ENCODE peak calls at places on chromosomes 4 and X, in nine cellular contexts. One of them, this sample, is unnamed.

GRCh38 chr4:146632770-146633470 is 5.8 kb upstream of the POU4F2 start:
- DNase-seq in H9: no peak
- DNase-seq in activated T-cell treated with anti-CD3 and anti-CD28 coated beads, Interleukin-2, amount 50 U/mL, for 72 hours: no peak
- DNase-seq in ovary: no peak
- DNase-seq in lung: no peak
- DNase-seq in IMR-90: no peak
- DNase-seq in NCI-H2081: no peak
- DNase-seq in iris pigment epithelial cell: no peak
- DNase-seq in right lobe of liver: no peak
- DNase-seq in this sample: no peak

GRCh38 chr4:128107766-128108165 is 46.7 kb downstream of the LARP1B start:
- DNase-seq in H9: no peak
- DNase-seq in activated T-cell treated with anti-CD3 and anti-CD28 coated beads, Interleukin-2, amount 50 U/mL, for 72 hours: no peak
- DNase-seq in ovary: no peak
- DNase-seq in lung: no peak
- DNase-seq in IMR-90: peak; percentile 83
- DNase-seq in NCI-H2081: no peak
- DNase-seq in iris pigment epithelial cell: peak; percentile 93
- DNase-seq in right lobe of liver: no peak
- DNase-seq in this sample: no peak

GRCh38 chr4:19117022-19117421 is 1095.5 kb upstream of the LCORL start:
- DNase-seq in H9: no peak
- DNase-seq in activated T-cell treated with anti-CD3 and anti-CD28 coated beads, Interleukin-2, amount 50 U/mL, for 72 hours: no peak
- DNase-seq in ovary: no peak
- DNase-seq in lung: no peak
- DNase-seq in IMR-90: no peak
- DNase-seq in NCI-H2081: no peak
- DNase-seq in iris pigment epithelial cell: no peak
- DNase-seq in right lobe of liver: no peak
- DNase-seq in this sample: no peak

GRCh38 chrX:153333821-153334653 is at the start of gene ZNF275:
- DNase-seq in H9: peak; percentile 72
- DNase-seq in activated T-cell treated with anti-CD3 and anti-CD28 coated beads, Interleukin-2, amount 50 U/mL, for 72 hours: peak; percentile 83
- DNase-seq in ovary: peak; percentile 84
- DNase-seq in lung: peak; percentile 70
- DNase-seq in IMR-90: peak; percentile 61
- DNase-seq in NCI-H2081: peak; percentile 62
- DNase-seq in iris pigment epithelial cell: peak; percentile 72
- DNase-seq in right lobe of liver: peak; percentile 83
- DNase-seq in this sample: peak; percentile 40

GRCh38 chr4:72205831-72206230 is 174.0 kb downstream of the NPFFR2 start:
- DNase-seq in H9: no peak
- DNase-seq in activated T-cell treated with anti-CD3 and anti-CD28 coated beads, Interleukin-2, amount 50 U/mL, for 72 hours: no peak
- DNase-seq in ovary: no peak
- DNase-seq in lung: no peak
- DNase-seq in IMR-90: no peak
- DNase-seq in NCI-H2081: no peak
- DNase-seq in iris pigment epithelial cell: no peak
- DNase-seq in right lobe of liver: no peak
- DNase-seq in this sample: no peak

GRCh38 chrX:126339926-126340325 is 173.8 kb upstream of the DCAF12L2 start:
- DNase-seq in H9: no peak
- DNase-seq in activated T-cell treated with anti-CD3 and anti-CD28 coated beads, Interleukin-2, amount 50 U/mL, for 72 hours: no peak
- DNase-seq in ovary: no peak
- DNase-seq in lung: no peak
- DNase-seq in IMR-90: no peak
- DNase-seq in NCI-H2081: no peak
- DNase-seq in iris pigment epithelial cell: no peak
- DNase-seq in right lobe of liver: no peak
- DNase-seq in this sample: no peak

GRCh38 chr4:151540728-151541437 is 131.9 kb downstream of the FHIP1A start:
- DNase-seq in H9: no peak
- DNase-seq in activated T-cell treated with anti-CD3 and anti-CD28 coated beads, Interleukin-2, amount 50 U/mL, for 72 hours: no peak
- DNase-seq in ovary: no peak
- DNase-seq in lung: no peak
- DNase-seq in IMR-90: peak; percentile 86
- DNase-seq in NCI-H2081: peak; percentile 32
- DNase-seq in iris pigment epithelial cell: peak; percentile 95
- DNase-seq in right lobe of liver: no peak
- DNase-seq in this sample: peak; percentile 81

GRCh38 chr4:15562623-15563022 is 92.5 kb downstream of the FBXL5 start:
- DNase-seq in H9: no peak
- DNase-seq in activated T-cell treated with anti-CD3 and anti-CD28 coated beads, Interleukin-2, amount 50 U/mL, for 72 hours: no peak
- DNase-seq in ovary: no peak
- DNase-seq in lung: no peak
- DNase-seq in IMR-90: no peak
- DNase-seq in NCI-H2081: no peak
- DNase-seq in iris pigment epithelial cell: no peak
- DNase-seq in right lobe of liver: no peak
- DNase-seq in this sample: no peak

GRCh38 chrX:30196322-30196721 is 19.0 kb upstream of the MAGEB2 start:
- DNase-seq in H9: no peak
- DNase-seq in activated T-cell treated with anti-CD3 and anti-CD28 coated beads, Interleukin-2, amount 50 U/mL, for 72 hours: no peak
- DNase-seq in ovary: no peak
- DNase-seq in lung: no peak
- DNase-seq in IMR-90: peak; percentile 9
- DNase-seq in NCI-H2081: no peak
- DNase-seq in iris pigment epithelial cell: peak; percentile 10
- DNase-seq in right lobe of liver: no peak
- DNase-seq in this sample: no peak

GRCh38 chrX:69508610-69509009 is 4.5 kb downstream of the NALF2 start:
- DNase-seq in H9: no peak
- DNase-seq in activated T-cell treated with anti-CD3 and anti-CD28 coated beads, Interleukin-2, amount 50 U/mL, for 72 hours: no peak
- DNase-seq in ovary: no peak
- DNase-seq in lung: no peak
- DNase-seq in IMR-90: no peak
- DNase-seq in NCI-H2081: no peak
- DNase-seq in iris pigment epithelial cell: no peak
- DNase-seq in right lobe of liver: no peak
- DNase-seq in this sample: no peak

GRCh38 chrX:13716905-13717304 is 17.5 kb downstream of the TRAPPC2 start:
- DNase-seq in H9: no peak
- DNase-seq in activated T-cell treated with anti-CD3 and anti-CD28 coated beads, Interleukin-2, amount 50 U/mL, for 72 hours: no peak
- DNase-seq in ovary: no peak
- DNase-seq in lung: no peak
- DNase-seq in IMR-90: no peak
- DNase-seq in NCI-H2081: no peak
- DNase-seq in iris pigment epithelial cell: no peak
- DNase-seq in right lobe of liver: no peak
- DNase-seq in this sample: no peak

GRCh38 chrX:151515233-151515632 is 48.2 kb upstream of the PASD1 start:
- DNase-seq in H9: no peak
- DNase-seq in activated T-cell treated with anti-CD3 and anti-CD28 coated beads, Interleukin-2, amount 50 U/mL, for 72 hours: no peak
- DNase-seq in ovary: no peak
- DNase-seq in lung: no peak
- DNase-seq in IMR-90: no peak
- DNase-seq in NCI-H2081: no peak
- DNase-seq in iris pigment epithelial cell: no peak
- DNase-seq in right lobe of liver: no peak
- DNase-seq in this sample: no peak

GRCh38 chrX:13432376-13432775 is 112.5 kb upstream of the ATXN3L start:
- DNase-seq in H9: no peak
- DNase-seq in activated T-cell treated with anti-CD3 and anti-CD28 coated beads, Interleukin-2, amount 50 U/mL, for 72 hours: no peak
- DNase-seq in ovary: peak; percentile 65
- DNase-seq in lung: no peak
- DNase-seq in IMR-90: peak; percentile 98
- DNase-seq in NCI-H2081: no peak
- DNase-seq in iris pigment epithelial cell: peak; percentile 96
- DNase-seq in right lobe of liver: no peak
- DNase-seq in this sample: no peak

GRCh38 chr4:156408749-156409148 is 455.1 kb upstream of the CTSO start:
- DNase-seq in H9: no peak
- DNase-seq in activated T-cell treated with anti-CD3 and anti-CD28 coated beads, Interleukin-2, amount 50 U/mL, for 72 hours: no peak
- DNase-seq in ovary: no peak
- DNase-seq in lung: no peak
- DNase-seq in IMR-90: peak; percentile 8
- DNase-seq in NCI-H2081: no peak
- DNase-seq in iris pigment epithelial cell: no peak
- DNase-seq in right lobe of liver: no peak
- DNase-seq in this sample: no peak

GRCh38 chr4:168881754-168882153 is 128.3 kb downstream of the CBR4 start:
- DNase-seq in H9: no peak
- DNase-seq in activated T-cell treated with anti-CD3 and anti-CD28 coated beads, Interleukin-2, amount 50 U/mL, for 72 hours: no peak
- DNase-seq in ovary: no peak
- DNase-seq in lung: no peak
- DNase-seq in IMR-90: no peak
- DNase-seq in NCI-H2081: no peak
- DNase-seq in iris pigment epithelial cell: no peak
- DNase-seq in right lobe of liver: no peak
- DNase-seq in this sample: no peak

GRCh38 chr4:151604238-151604637 is 156.6 kb downstream of the GATB start:
- DNase-seq in H9: no peak
- DNase-seq in activated T-cell treated with anti-CD3 and anti-CD28 coated beads, Interleukin-2, amount 50 U/mL, for 72 hours: no peak
- DNase-seq in ovary: no peak
- DNase-seq in lung: no peak
- DNase-seq in IMR-90: peak; percentile 32
- DNase-seq in NCI-H2081: peak; percentile 3
- DNase-seq in iris pigment epithelial cell: peak; percentile 34
- DNase-seq in right lobe of liver: no peak
- DNase-seq in this sample: no peak

GRCh38 chr4:102623622-102624021 is 122.5 kb downstream of the NFKB1 start:
- DNase-seq in H9: peak; percentile 41
- DNase-seq in activated T-cell treated with anti-CD3 and anti-CD28 coated beads, Interleukin-2, amount 50 U/mL, for 72 hours: no peak
- DNase-seq in ovary: no peak
- DNase-seq in lung: no peak
- DNase-seq in IMR-90: peak; percentile 71
- DNase-seq in NCI-H2081: peak; percentile 61
- DNase-seq in iris pigment epithelial cell: peak; percentile 53
- DNase-seq in right lobe of liver: no peak
- DNase-seq in this sample: peak; percentile 8

GRCh38 chrX:152445926-152446325 is 5.2 kb downstream of the GABRA3 start:
- DNase-seq in H9: no peak
- DNase-seq in activated T-cell treated with anti-CD3 and anti-CD28 coated beads, Interleukin-2, amount 50 U/mL, for 72 hours: no peak
- DNase-seq in ovary: no peak
- DNase-seq in lung: no peak
- DNase-seq in IMR-90: no peak
- DNase-seq in NCI-H2081: no peak
- DNase-seq in iris pigment epithelial cell: peak; percentile 3
- DNase-seq in right lobe of liver: no peak
- DNase-seq in this sample: no peak

GRCh38 chr4:53510981-53511380 is 80.3 kb downstream of the LNX1 start:
- DNase-seq in H9: no peak
- DNase-seq in activated T-cell treated with anti-CD3 and anti-CD28 coated beads, Interleukin-2, amount 50 U/mL, for 72 hours: no peak
- DNase-seq in ovary: no peak
- DNase-seq in lung: no peak
- DNase-seq in IMR-90: peak; percentile 6
- DNase-seq in NCI-H2081: peak; percentile 81
- DNase-seq in iris pigment epithelial cell: no peak
- DNase-seq in right lobe of liver: no peak
- DNase-seq in this sample: no peak

This sample was measured in NCI-H748 treated with DMSO at 0.1 percent for 48 hours.